ENCODE peak calls at places on chromosomes 12 and 14, in seven cellular contexts. M is HCT116, R is H1, W is SK-N-SH, C is HepG2, I is K562, D is GM12878. G is an unnamed sample.

GRCh38 chr14:64715628-64716412 is 11.6 kb downstream of the PLEKHG3 start:
- DNase-seq in R (no peak), W (no peak), D (no peak), C (no peak), M (no peak), I (no peak), G (peak; percentile 53)

GRCh38 chr12:129629901-129630300 is 273.9 kb downstream of the TMEM132D start:
- DNase-seq in W (no peak), R (no peak), M (no peak), D (no peak), I (no peak), C (no peak), G (no peak)

GRCh38 chr12:129467289-129467688 is 436.5 kb downstream of the TMEM132D start:
- DNase-seq in C (no peak), M (no peak), W (no peak), I (peak; percentile 61), R (no peak), D (no peak), G (no peak)

GRCh38 chr12:28855761-28856160 is 293.3 kb upstream of the FAR2 start:
- DNase-seq in I (no peak), W (no peak), R (no peak), D (no peak), M (no peak), C (no peak), G (no peak)

GRCh38 chr12:6927379-6927991 is at the start of gene ATN1:
- DNase-seq in W (peak; percentile 91), C (no peak), R (no peak), I (peak; percentile 78), M (no peak), D (no peak), G (no peak)

GRCh38 chr12:92145481-92145730 is 240 bp downstream of the BTG1 start:
- DNase-seq in D (no peak), M (no peak), R (no peak), C (no peak), W (no peak), I (no peak), G (no peak)

GRCh38 chr14:60254176-60254575 is 5.2 kb downstream of the PPM1A start:
- DNase-seq in D (no peak), W (no peak), C (peak; percentile 18), M (no peak), I (no peak), R (no peak), G (no peak)

GRCh38 chr12:128549621-128550020 is 274.1 kb downstream of the SLC15A4 start:
- DNase-seq in D (no peak), I (no peak), M (no peak), C (no peak), W (no peak), R (no peak), G (no peak)

GRCh38 chr12:117060236-117060926 is 38.8 kb downstream of the TESC start:
- DNase-seq in W (no peak), I (peak; percentile 46), D (no peak), M (no peak), C (no peak), R (no peak), G (no peak)

GRCh38 chr14:39109893-39110715 is 4.0 kb upstream of the GEMIN2 start:
- DNase-seq in C (no peak), M (no peak), R (no peak), I (no peak), W (no peak), D (no peak), G (no peak)

GRCh38 chr12:121240484-121241202 is 30.7 kb downstream of the P2RX4 start:
- DNase-seq in R (no peak), I (peak; percentile 69), C (no peak), D (no peak), M (no peak), W (no peak), G (no peak)

GRCh38 chr14:71716371-71716770 is 215.9 kb upstream of the RGS6 start:
- DNase-seq in W (no peak), M (no peak), C (no peak), R (no peak), D (no peak), I (no peak), G (no peak)

GRCh38 chr12:19689801-19690472 is 250.6 kb downstream of the AEBP2 start:
- DNase-seq in M (peak; percentile 8), D (no peak), I (no peak), W (no peak), R (no peak), C (no peak), G (no peak)

DNA sequence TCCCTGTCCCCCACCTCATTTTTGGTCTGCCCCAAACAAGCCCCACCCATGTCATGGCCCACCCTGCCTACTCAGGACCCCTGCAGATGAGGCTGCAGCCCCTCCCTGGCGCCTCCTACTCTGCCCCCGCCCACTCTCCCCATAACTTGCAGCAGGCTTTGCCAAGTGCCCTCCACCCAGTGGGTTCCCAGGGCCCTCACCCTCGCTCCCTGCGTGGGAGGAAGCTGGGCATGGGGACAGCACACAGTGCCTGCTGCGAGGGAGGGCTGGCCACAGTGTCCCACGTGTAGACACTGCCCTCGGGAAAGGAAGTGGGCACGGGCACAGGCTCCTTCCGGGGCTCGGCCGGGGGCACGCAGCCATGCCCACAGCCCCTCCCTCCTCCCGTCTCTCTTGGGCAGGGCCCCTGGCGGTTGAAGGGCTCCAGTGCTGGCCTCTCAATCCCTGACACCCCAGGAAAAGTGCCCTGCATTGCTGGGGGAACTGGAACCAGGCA is 9.4 kb downstream of the AKT1 start:
- DNase-seq in C (no peak), W (no peak), D (no peak), M (no peak), I (no peak), R (no peak), G (no peak)
- TF ChIP-seq JUND in C (no peak), W (no peak), D (no peak), M (no peak), I (no peak), R (no peak), G (no peak)

GRCh38 chr14:78848234-78848820 is 678.2 kb downstream of the NRXN3 start:
- DNase-seq in W (peak; percentile 16), R (no peak), D (no peak), I (peak; percentile 25), M (peak; percentile 18), C (peak; percentile 29), G (peak; percentile 57)
- TF ChIP-seq JUND in W (no peak), R (no peak), D (no peak), I (no peak), M (no peak), C (no peak), G (no peak)

GRCh38 chr12:59036341-59036740 is 116.0 kb upstream of the LRIG3 start:
- DNase-seq in W (no peak), D (no peak), I (no peak), M (no peak), C (no peak), R (no peak), G (no peak)
- TF ChIP-seq JUND in W (no peak), D (no peak), I (no peak), M (no peak), C (no peak), R (no peak), G (no peak)

GRCh38 chr14:37584211-37585100 is 10.6 kb downstream of the FOXA1 start:
- DNase-seq in D (no peak), I (no peak), M (no peak), W (no peak), R (no peak), C (no peak), G (no peak)
- TF ChIP-seq JUND in D (no peak), I (no peak), M (no peak), W (no peak), R (no peak), C (no peak), G (no peak)

DNA sequence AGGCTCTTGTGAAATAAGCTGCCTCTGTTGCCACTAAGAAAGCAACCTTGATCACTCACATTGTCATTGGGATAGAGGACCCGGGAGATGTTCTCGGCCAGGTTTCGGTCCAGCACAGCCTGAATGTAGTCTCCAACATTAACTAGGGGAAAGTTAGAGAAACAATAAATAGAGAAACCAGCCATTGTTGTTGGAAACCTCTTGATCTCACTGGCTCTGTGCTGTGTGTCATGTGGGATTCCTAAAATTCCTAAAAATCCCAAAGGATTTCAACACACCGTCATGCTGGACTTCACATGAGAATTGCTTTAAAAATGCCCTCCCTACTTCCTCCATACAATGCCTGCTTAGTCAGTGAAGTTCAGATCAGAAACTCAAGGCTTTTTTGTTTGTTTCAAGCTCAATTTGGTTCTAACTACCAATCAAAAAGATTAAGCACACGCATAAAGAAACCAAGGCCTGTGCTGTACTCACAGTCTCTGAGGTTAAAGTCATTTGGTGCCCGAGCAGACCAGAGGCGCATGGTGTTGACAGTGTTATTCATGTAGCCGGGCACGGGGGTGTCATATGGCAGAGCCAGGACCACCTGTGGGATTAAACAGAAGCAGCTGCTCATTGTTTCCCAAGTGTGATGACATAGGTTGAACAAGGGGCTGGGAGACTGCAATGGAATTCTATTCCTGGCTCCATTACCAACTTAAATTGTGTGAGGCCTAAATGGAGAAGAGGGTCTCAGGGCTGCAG is 23.6 kb downstream of the PYGL start:
- DNase-seq in C (peak; percentile 90), M (no peak), D (no peak), W (no peak), R (no peak), I (no peak), G (no peak)
- TF ChIP-seq JUND in C (no peak), M (no peak), D (no peak), W (no peak), R (no peak), I (no peak), G (no peak)

GRCh38 chr12:3145546-3146310 is 68.5 kb downstream of the TSPAN9 start:
- DNase-seq in I (no peak), C (no peak), D (no peak), R (no peak), M (no peak), W (no peak), G (no peak)
- TF ChIP-seq JUND in I (no peak), C (no peak), D (no peak), R (no peak), M (no peak), W (no peak), G (no peak)

DNA sequence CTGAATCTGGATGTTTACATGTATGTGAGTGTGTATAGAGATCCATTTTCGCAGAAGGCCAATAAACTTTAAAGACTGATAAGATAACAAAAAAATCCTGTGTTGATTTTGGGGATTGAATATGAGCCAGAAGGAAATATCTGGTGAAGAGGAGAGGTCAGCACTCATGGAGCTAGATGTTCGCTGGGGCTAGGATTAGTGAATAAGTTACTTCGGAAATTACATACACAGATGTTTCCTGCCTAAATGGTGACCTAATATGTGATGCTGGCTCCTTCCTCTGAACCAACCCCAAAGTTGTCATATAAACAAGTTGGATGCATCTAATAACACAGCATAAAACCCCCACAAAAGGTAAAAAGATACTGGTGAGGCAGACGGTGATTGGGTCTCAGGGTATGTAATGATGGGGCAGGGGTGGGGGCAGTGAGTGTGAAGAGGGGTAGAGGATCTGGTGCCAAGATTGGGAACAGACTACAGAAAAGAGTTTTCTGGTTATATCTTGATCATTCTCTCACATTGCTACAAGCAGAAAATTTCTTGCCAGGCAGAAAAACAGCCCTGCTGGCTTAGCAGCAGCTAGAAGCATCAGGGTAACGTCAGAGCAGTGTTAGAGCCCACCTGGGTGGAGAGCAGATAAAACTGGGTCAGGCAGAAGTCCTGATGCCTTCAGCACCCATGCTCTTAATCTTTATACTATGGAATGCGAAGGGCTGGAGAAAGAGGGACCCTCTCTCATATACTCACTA is 140.4 kb upstream of the GZMB start:
- DNase-seq in M (no peak), W (no peak), D (no peak), R (no peak), I (no peak), C (no peak), G (no peak)
- TF ChIP-seq JUND in M (no peak), W (no peak), D (no peak), R (no peak), I (no peak), C (no peak), G (no peak)

GRCh38 chr12:15664491-15664890 is 124.7 kb downstream of the EPS8 start:
- DNase-seq in C (no peak), M (no peak), W (no peak), D (no peak), R (no peak), I (no peak), G (no peak)
- TF ChIP-seq JUND in C (no peak), M (no peak), W (peak; percentile 52), D (no peak), R (no peak), I (no peak), G (no peak)

G was measured in T47D.